ENCODE peak calls at places on chromosomes 11 and 22, in five cellular contexts. I is HCT116, Q is K562, Z is GM12878, U is H1. V is an unnamed sample.

GRCh38 chr11:74055938-74056337 is 47.1 kb upstream of the UCP3 start:
- DNase-seq in Q (no peak), Z (no peak), U (no peak), I (peak; percentile 4), V (peak; percentile 40)

GRCh38 chr11:45647786-45648185 is 17.6 kb downstream of the CHST1 start:
- DNase-seq in Z (no peak), I (no peak), Q (no peak), U (no peak), V (no peak)

GRCh38 chr11:94740083-94740974 is 27.8 kb upstream of the AMOTL1 start:
- DNase-seq in Q (no peak), I (no peak), Z (no peak), U (no peak), V (no peak)

GRCh38 chr11:16981651-16982194 is 32.5 kb downstream of the PLEKHA7 start:
- DNase-seq in Z (no peak), Q (no peak), I (peak; percentile 28), U (peak; percentile 29), V (peak; percentile 93)

GRCh38 chr11:73391665-73392064 is 15.5 kb downstream of the RELT start:
- DNase-seq in U (no peak), Z (no peak), I (no peak), Q (no peak), V (no peak)

GRCh38 chr22:49203091-49203862 is 624.4 kb downstream of the BRD1 start:
- DNase-seq in I (no peak), Z (no peak), U (no peak), Q (no peak), V (no peak)

GRCh38 chr11:62854825-62855570 is 15.6 kb upstream of the WDR74 start:
- DNase-seq in U (no peak), Z (no peak), I (no peak), Q (no peak), V (no peak)

GRCh38 chr22:49936973-49937757 is 18.7 kb downstream of the CRELD2 start:
- DNase-seq in Z (no peak), U (no peak), I (no peak), Q (no peak), V (no peak)

GRCh38 chr11:44427432-44427831 is 117.5 kb upstream of the ALX4 start:
- DNase-seq in Z (no peak), Q (peak; percentile 64), I (no peak), U (no peak), V (no peak)

GRCh38 chr22:37193629-37194191 is 5.7 kb upstream of the C1QTNF6 start:
- DNase-seq in I (no peak), U (no peak), Q (peak; percentile 32), Z (no peak), V (peak; percentile 43)

GRCh38 chr11:134164490-134165370 is 59.0 kb downstream of the NCAPD3 start:
- DNase-seq in U (no peak), I (no peak), Z (no peak), Q (no peak), V (peak; percentile 6)

GRCh38 chr11:12201016-12201985 is 90.9 kb downstream of the MICAL2 start:
- DNase-seq in Q (peak; percentile 93), Z (no peak), I (no peak), U (no peak), V (peak; percentile 15)

GRCh38 chr11:10522921-10523320 is 18.1 kb downstream of the RNF141 start:
- DNase-seq in I (no peak), U (no peak), Q (no peak), Z (no peak), V (no peak)

DNA sequence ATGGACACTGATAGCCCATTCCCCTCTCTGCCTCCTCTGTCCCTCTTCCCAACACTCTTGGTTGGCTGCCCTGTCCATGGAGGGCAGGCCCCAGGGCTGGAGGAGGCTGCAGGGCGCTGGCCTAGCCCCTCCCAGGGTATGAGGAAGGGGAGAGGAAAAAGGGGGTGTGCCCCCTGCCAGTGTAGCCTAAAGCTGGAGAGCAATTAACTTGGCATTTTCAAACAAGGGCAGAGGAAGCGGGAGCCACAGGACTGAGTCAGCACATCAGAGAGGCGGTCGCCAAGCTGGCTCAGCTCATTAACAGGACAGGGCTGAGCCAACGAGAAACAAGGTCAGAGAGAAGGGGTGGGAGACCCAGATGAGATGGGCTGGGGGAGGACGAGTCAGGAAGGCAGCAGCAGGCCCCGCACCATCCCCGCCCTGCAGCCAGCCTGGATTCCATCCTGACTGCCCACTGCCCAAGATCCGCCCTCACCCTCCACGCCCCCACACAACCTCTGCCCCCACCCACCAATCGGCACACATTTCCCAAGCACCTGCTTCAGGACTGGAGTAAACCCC is 76.3 kb downstream of the BUD13 start:
- DNase-seq in I (no peak), U (no peak), Q (no peak), Z (no peak), V (no peak)
- TF ChIP-seq ATF3 in I (no peak), U (no peak), Q (no peak), Z (no peak), V (no peak)

GRCh38 chr22:21850660-21851059 is 16.8 kb downstream of the MAPK1 start:
- DNase-seq in I (no peak), U (no peak), Z (no peak), Q (no peak), V (no peak)
- H4K20me1 ChIP-seq in I (peaks cover 30% of the 10 kb centered on the region), U (peaks cover 8% of the 10 kb centered on the region), Z (no peaks in the 10 kb centered on the region), Q (peaks cover 31% of the 10 kb centered on the region), V (peaks cover 26% of the 10 kb centered on the region)

GRCh38 chr22:25880524-25880923 is 138.5 kb downstream of the MYO18B start:
- DNase-seq in Z (peak; percentile 11), Q (no peak), I (no peak), U (no peak), V (peak; percentile 21)
- TF ChIP-seq ATF3 in Z (no peak), Q (no peak), I (no peak), U (no peak), V (no peak)

DNA sequence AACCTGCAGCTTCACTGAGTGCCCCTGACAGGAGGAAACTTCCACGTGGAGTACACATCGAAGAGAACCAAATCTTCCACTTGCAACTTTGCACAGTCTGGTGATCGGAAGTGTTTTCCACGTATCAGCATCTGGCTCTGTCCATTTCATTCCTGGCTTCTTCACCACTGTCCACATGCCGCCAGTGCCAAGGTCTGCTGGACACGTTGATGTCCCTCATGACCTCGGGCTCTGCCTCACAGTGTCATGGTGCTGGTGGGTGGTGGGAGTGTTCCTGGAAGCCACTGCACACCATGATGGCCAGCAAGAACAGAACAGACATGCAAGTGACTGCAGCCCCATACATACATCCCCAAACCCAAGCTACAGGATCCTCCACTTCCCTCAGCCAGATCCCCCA is 48.4 kb downstream of the WNT11 start:
- DNase-seq in Z (no peak), U (no peak), I (no peak), Q (no peak), V (no peak)
- H4K20me1 ChIP-seq in Z (no peaks in the 10 kb centered on the region), U (no peaks in the 10 kb centered on the region), I (no peaks in the 10 kb centered on the region), Q (peaks cover 3% of the 10 kb centered on the region), V (no peaks in the 10 kb centered on the region)

GRCh38 chr22:31623634-31624312 is 38.2 kb downstream of the PISD start:
- DNase-seq in I (no peak), Z (no peak), Q (no peak), U (no peak), V (no peak)

GRCh38 chr22:31627223-31627731 is 34.7 kb downstream of the PISD start:
- DNase-seq in I (no peak), Q (no peak), U (no peak), Z (no peak), V (peak; percentile 66)

GRCh38 chr22:31625257-31625640 is 36.8 kb downstream of the PISD start:
- DNase-seq in U (no peak), I (no peak), Q (no peak), Z (no peak), V (no peak)

GRCh38 chr22:31626427-31627150 is 35.4 kb downstream of the PISD start:
- DNase-seq in I (no peak), Q (peak; percentile 92), U (no peak), Z (no peak), V (peak; percentile 58)

GRCh38 chr22:31625661-31626426 is 36.2 kb downstream of the PISD start:
- DNase-seq in Q (peak; percentile 71), U (no peak), I (no peak), Z (no peak), V (no peak)
- TF ChIP-seq ATF3 in Q (no peak), U (no peak), I (no peak), Z (no peak), V (no peak)

GRCh38 chr11:108220721-108221346 is 1.6 kb downstream of the NPAT start:
- DNase-seq in Z (no peak), I (no peak), U (no peak), Q (peak; percentile 26), V (no peak)
- H4K20me1 ChIP-seq in Z (no peaks in the 10 kb centered on the region), I (peaks cover 7% of the 10 kb centered on the region), U (peaks cover 6% of the 10 kb centered on the region), Q (peaks cover 30% of the 10 kb centered on the region), V (no peaks in the 10 kb centered on the region)

DNA sequence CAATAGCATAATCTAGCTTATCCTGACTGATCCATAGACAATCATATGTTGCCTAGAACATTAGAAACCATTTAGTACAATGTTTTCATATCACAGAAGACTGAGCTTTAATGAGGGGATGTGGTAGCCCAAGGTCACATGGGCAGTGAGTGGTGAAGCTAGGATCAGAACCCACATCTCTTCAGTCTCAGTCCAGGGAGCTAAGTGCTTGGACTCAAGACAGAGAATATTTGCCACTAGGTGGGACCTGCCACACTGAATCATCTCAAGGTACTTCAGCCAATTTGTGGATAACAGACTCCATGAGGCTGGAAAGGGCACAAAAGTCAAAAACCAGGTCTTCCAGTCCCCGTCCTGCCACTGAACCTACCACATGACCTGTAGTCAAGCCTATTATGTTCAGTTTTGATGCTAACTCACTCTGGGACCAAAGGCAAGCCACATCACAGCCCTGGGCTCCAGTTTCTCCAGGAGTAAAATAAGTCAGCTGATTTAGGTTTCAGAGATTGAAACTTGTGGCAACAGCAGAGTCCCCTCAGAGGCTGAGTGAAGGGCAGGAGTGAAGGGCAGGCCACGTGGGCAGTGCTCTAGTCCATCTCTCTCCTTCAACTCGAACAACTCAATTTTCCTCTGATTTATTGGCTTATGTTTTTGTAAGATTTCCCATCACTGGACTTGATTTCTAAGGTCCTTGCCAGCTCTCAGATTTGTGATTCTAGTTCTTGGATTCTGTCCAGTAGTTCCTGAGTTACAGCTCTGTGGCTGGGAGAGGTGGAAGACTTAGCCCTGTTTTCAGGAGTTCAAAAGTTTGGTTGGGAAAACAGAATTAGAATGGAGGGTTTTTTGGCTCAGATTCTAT is 84.6 kb upstream of the PHOX2A start:
- DNase-seq in I (no peak), Q (no peak), Z (no peak), U (no peak), V (no peak)
- TF ChIP-seq ATF3 in I (no peak), Q (no peak), Z (no peak), U (no peak), V (no peak)

V was measured in HepG2.